ENCODE peak calls at places on chromosomes 16 and 17, in seven cellular contexts. B is body of pancreas, V is Peyer's patch, U is A549, T is IMR-90, H is HepG2, R is heart left ventricle. C is an unnamed sample. For H3K4me1, the result is how much of the 10 kb centered on the place peaks cover.

GRCh38 chr16:20674684-20675487 is 22.6 kb downstream of the ACSM1 start:
- DNase-seq in V (peak), B (peak), U (no peak), H (peak), R (no peak), T (no peak), C (peak)

GRCh38 chr17:65772989-65773388 is 211.5 kb upstream of the AXIN2 start:
- DNase-seq in V (no peak), U (peak), B (no peak), R (no peak), T (no peak), H (no peak), C (no peak)

GRCh38 chr17:28907709-28908475 is 5.0 kb upstream of the DHRS13 start:
- DNase-seq in U (no peak), H (peak), B (no peak), T (peak), V (no peak), R (no peak), C (peak)

GRCh38 chr17:39867084-39867890 is 715 bp upstream of the ZPBP2 start:
- DNase-seq in U (no peak), H (no peak), R (no peak), B (no peak), V (peak), T (no peak), C (peak)

GRCh38 chr17:73427198-73427597 is 115.4 kb upstream of the CDC42EP4 start:
- DNase-seq in V (no peak), U (peak), R (no peak), T (no peak), B (no peak), H (peak), C (no peak)

GRCh38 chr16:68992521-68992920 is 112.9 kb upstream of the HAS3 start:
- DNase-seq in H (peak), B (no peak), V (no peak), R (no peak), T (peak), U (peak), C (no peak)

GRCh38 chr16:12716658-12717057 is 87.0 kb downstream of the CPPED1 start:
- DNase-seq in T (no peak), U (no peak), V (peak), R (no peak), H (peak), B (no peak), C (peak)

GRCh38 chr17:51258756-51259573 is 884 bp downstream of the MBTD1 start:
- DNase-seq in R (peak), V (no peak), H (peak), T (no peak), U (peak), B (peak), C (peak)

GRCh38 chr17:2179615-2180295 is 123.8 kb downstream of the SMG6 start:
- DNase-seq in H (no peak), U (no peak), R (peak), T (peak), B (peak), V (peak), C (peak)

GRCh38 chr17:77324227-77324626 is 183.5 kb downstream of the SEC14L1 start:
- DNase-seq in B (no peak), R (no peak), U (no peak), H (no peak), T (no peak), V (peak), C (no peak)

GRCh38 chr17:32568673-32569072 is 81.9 kb downstream of the CDK5R1 start:
- DNase-seq in R (no peak), B (no peak), V (no peak), H (no peak), T (no peak), U (no peak), C (no peak)

GRCh38 chr17:18318122-18318521 is 3.0 kb downstream of the SMCR8 start:
- DNase-seq in T (no peak), V (no peak), B (no peak), U (no peak), R (no peak), H (no peak), C (no peak)

GRCh38 chr17:67558740-67559380 is 158.9 kb upstream of the NOL11 start:
- DNase-seq in V (no peak), B (peak), T (peak), R (no peak), U (no peak), H (no peak), C (no peak)

GRCh38 chr16:50088302-50088701 is 22.5 kb downstream of the HEATR3 start:
- DNase-seq in R (no peak), H (no peak), U (no peak), V (no peak), B (no peak), T (no peak), C (no peak)

GRCh38 chr16:54282923-54283734 is 3.5 kb downstream of the IRX3 start:
- DNase-seq in H (no peak), V (no peak), B (no peak), T (no peak), R (no peak), U (no peak), C (no peak)

DNA sequence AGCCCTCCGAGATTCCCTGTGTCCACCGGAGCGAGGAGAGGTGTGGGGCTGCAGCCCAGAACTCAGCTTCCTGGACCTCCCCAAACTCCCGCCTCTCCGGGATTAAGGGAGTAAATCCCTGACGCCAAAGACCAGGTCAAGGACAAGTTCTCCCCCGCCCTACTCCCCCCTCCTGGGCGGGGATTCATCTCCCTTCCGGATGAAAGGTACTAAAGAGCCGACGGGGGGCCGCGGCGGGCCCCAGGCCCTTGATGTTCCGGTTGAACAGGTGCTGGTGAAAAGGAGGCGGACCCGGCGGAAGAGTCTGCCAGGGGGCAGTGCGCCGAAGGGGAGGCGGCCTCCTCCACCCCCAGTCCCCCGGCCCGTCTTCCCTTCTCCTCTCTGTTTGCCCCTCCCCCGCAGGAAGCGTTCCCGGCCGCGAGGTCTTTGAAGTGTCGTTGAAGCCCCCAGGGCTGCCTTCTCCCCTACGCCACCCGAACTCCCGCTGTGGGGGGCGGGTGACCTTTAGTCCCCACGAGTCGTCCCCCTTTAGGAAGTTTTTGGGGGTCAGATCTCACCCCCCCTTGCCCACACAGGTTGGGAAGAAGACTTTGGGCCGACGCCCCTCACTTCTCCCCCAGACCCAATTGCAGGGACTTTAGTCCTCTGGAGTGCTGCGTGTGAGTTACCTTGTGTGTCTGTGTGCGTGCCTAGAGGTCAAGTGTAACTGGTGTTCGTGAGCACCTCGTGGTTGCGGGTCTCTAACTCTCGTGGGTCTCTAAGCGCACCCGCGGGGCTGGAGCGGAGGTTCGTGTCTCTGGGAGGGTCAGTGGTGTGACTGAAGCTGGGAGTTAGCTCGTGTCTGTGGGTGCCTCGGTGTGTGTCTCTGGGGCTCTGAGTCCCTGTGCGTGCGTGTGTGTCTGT is 1.1 kb upstream of the MLLT6 start:
- DNase-seq in V (peak), R (peak), H (peak), B (peak), T (no peak), U (no peak), C (peak)
- TF ChIP-seq POLR2A in V (no peak), R (peak), H (peak), B (no peak), T (no peak), U (no peak), C (no peak)

DNA sequence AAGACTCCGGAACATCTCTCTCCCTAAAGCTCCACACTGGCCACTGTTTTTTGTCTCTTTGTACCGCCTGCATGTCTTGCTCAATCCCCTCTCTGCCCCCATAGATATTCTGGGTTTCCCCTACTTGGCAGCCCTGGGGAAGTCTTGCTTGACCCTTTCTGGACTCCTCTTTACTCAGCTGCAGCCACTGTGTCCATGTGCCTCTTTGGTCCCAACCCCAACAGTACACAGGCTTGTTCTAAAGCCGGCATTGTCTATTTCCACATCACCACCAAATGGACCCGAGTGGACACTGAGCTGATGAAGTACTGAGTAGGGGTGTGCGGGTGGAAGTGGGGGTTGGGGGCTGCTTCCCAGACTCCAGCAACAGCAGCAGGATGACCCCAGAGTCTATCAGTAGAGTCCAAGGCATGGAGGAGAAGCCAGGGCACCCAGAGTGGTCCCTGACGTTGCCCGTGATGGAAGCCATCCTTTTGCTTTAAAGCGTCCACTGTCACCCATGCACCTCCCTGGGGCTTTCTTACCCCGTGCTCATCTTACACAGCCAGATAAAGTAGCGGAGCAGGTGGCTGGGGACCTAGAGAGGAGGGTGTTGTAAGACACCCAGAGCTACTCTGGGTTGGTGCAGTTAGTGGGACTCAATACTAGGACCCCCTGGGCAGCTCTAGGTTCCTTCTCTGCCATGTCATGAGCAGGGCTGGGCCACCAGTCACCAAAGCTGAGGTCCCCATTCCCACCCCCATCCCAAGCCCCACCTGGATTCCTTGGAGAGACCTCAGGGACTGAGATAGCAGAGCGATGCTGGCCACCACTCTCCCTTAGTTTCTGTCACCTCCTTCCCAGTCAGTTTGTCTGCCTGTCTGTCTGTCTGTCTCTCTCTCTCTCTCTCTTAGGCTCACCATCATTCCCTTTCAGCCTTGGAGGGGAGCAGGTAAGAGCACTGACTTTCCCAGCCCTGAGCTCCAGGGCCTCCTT is 6.2 kb downstream of the CD300LB start:
- DNase-seq in R (no peak), B (no peak), H (no peak), T (no peak), U (no peak), V (peak), C (no peak)
- H3K27ac ChIP-seq in R (no peak), B (no peak), H (no peak), T (no peak), U (no peak), V (no peak), C (no peak)

GRCh38 chr17:63304704-63305261 is 141.3 kb downstream of the CYB561 start:
- DNase-seq in R (no peak), B (no peak), T (no peak), U (no peak), H (no peak), V (no peak), C (no peak)
- H3K4me1 ChIP-seq in R (under half), B (under half), T (under half), U (under half), H (under half), V (under half), C (under half)

DNA sequence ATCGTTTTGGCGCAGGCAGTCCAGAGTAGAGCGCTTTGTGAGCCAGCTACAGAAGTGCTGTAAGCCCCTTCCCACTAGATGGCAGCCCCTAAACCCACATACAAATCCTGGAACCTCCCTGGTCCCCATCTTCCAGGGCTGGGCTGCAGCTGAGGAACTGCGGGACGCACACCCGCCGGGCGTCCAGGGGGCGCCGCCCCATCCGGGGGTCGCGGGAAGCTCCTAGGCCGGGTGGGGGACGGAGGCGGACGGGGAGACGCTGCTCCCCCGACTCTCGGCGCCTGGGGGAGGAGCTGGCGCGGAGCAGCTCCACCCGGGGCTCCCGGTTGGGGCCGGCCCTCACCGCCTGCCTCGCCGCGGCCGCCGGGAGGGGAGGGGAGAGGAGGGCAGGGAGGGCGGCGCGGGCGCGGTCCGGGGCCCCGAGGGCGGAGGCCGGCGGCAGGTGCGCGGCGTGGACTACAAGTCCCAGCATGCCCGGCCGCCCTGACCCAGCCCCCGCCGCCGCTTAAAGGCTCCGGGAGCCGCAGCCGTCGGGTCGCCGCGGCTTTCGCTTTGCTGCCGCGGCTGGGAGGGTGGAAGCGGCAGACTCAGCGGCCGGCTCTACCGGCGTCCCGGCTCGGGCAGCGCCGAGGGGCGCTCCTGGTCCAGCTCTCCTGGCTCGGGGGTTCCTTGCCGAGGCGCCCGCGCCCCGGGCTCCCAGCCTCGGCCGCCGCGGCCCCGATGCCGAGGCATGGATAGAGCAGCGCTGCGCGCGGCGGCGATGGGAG is at the start of gene KSR1:
- DNase-seq in B (peak), H (peak), V (peak), T (peak), U (peak), R (peak), C (peak)
- TF ChIP-seq POLR2A in B (peak), H (peak), V (peak), T (peak), U (peak), R (peak), C (no peak)

DNA sequence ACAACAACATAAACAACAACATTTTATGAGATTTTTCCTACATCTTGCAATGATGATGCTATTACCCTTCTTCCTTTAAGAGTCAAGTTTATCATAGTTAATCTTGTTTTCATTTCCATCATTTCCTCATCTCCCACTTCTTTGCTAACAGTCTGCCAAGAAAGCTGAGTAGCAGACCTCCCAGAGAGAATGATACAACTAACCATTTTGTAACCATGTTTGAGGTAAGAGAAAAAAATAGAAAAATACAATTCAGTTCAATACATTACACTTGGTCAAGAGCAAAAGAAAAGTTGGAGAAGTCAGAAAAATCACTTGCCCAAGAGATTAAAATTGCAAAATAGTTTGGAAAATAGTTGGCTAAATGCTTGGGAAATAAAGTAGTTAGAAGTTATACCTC is 154.5 kb downstream of the ABCA8 start:
- DNase-seq in H (no peak), B (no peak), V (no peak), U (no peak), T (peak), R (no peak), C (no peak)
- H3K27ac ChIP-seq in H (no peak), B (no peak), V (no peak), U (no peak), T (no peak), R (no peak), C (no peak)

DNA sequence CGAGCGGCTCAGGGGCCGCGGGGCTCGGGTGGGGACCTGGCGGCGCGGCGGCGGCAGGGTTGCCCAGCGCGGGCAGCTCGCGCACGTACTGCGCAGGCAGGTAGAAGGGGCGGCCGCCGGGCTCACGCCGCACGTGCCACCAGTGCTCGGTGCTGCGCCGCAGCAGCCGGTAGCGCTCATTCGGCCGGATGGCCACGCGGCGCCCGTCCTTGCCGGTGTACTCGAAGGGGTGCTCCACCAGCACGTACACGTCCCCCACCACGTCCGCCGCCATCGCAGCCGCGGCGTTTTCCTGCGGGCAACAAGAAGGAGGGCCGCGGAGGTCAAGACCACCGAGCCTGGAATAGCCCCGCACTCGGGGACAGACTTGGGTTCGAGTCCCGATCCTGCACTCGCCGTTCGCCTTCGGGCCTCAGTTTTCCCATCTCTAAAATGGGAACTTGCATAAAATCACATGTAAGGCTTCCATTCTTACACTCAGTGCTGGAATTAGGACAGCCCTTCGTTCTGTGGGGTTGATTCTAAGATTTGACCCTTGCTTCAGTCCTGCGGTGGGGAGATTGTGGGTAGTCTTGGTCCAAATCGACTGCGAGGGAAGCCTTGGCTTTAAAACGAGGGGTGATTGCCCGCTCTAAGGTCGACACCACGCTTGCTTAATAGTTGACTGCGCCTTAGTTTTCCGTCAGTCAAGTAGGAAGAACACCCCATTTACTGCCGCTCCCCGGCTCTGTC is 2.5 kb downstream of the ARHGAP27 start:
- DNase-seq in V (no peak), U (no peak), T (no peak), H (no peak), B (no peak), R (no peak), C (no peak)
- H3K4me1 ChIP-seq in V (under half), U (under half), T (under half), H (half or more), B (half or more), R (under half), C (under half)

GRCh38 chr16:29820730-29821662 is 734 bp downstream of the MVP start:
- DNase-seq in V (peak), U (peak), H (no peak), R (peak), B (peak), T (no peak), C (peak)
- TF ChIP-seq POLR2A in V (peak), U (peak), H (peak), R (no peak), B (no peak), T (no peak), C (no peak)

DNA sequence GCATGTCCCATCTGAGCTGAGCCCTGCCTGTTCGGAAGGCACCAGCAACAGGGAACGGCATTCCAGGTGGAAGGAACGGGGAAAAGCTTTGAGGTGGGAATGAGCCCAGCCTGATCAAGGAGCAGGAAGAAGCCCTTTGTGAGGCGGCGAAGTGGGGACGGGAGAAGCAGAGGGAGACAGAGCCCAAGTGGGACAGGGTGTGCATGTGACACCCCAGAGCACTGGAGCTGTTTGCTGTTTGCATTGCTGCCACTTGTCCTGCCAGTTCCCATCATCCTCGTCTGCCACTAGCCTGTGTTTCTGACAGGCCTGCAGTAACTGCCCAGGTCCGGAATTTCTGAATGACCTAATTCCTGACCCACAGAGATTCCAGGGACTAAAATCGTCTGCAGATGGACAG is 150.7 kb downstream of the KATNIP start:
- DNase-seq in U (no peak), H (no peak), V (no peak), B (no peak), R (peak), T (no peak), C (no peak)
- H3K27ac ChIP-seq in U (no peak), H (no peak), V (no peak), B (no peak), R (peak), T (no peak), C (no peak)

DNA sequence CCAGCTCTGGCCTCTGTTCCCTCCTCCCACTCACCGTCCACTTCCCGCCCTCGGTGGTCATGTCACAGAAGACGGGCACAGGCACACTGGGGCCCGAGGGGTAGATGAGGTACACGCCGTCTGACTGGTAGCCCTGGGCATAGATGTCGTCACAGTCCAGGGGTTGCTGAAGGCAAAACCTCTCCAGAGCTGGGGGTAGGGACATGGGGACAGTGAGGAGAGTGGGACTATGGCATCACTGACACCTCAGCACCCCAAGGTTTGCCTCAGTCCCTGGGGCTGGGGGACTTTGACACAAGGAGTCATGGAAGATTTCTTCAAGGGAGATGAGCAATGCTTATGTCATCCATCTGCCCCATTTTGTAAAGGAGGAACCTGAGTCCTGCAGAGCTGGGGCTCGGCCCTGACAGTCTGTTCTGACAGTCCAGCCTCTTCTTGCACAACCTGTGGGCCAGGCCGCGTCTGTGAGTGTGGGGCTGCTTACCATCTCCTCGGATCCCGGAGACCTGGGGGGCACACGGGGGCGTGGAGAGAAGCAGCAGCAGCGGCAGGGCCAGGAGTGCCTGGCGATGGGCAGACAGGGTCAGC is 620 bp downstream of the MFAP4 start:
- DNase-seq in B (peak), V (no peak), H (no peak), R (no peak), T (peak), U (peak), C (peak)
- H3K4me1 ChIP-seq in B (under half), V (under half), H (under half), R (half or more), T (half or more), U (under half), C (half or more)

C was measured in testis.